ENCODE peak calls at places on chromosomes 1 and 21, in ten cellular contexts. Z, J, I, S, C, M, W, T, H and N are unnamed samples.

GRCh38 chr1:226609836-226610455 is 61.4 kb downstream of the STUM start:
- DNase-seq in Z (no peak), J (peak; percentile 52), I (no peak), S (no peak), C (no peak), M (peak; percentile 64), W (peak; percentile 38), T (no peak), H (no peak), N (no peak)

GRCh38 chr1:3650248-3651010 is 526 bp upstream of the WRAP73 start:
- DNase-seq in Z (no peak), J (no peak), I (no peak), S (no peak), C (no peak), M (no peak), W (no peak), T (no peak), H (no peak), N (no peak)

GRCh38 chr1:66231162-66232077 is 302.5 kb upstream of the SGIP1 start:
- DNase-seq in Z (no peak), J (no peak), I (no peak), S (no peak), C (no peak), M (no peak), W (no peak), T (peak; percentile 25), H (no peak), N (no peak)

GRCh38 chr1:9289724-9290493 is 2.8 kb upstream of the SPSB1 start:
- DNase-seq in Z (no peak), J (peak; percentile 73), I (peak; percentile 58), S (no peak), C (peak; percentile 94), M (peak; percentile 87), W (peak; percentile 52), T (peak; percentile 85), H (no peak), N (no peak)

GRCh38 chr1:94970783-94971182 is 43.9 kb upstream of the CNN3 start:
- DNase-seq in Z (no peak), J (no peak), I (no peak), S (no peak), C (no peak), M (no peak), W (no peak), T (no peak), H (no peak), N (no peak)

GRCh38 chr1:218565333-218565732 is 220.2 kb downstream of the TGFB2 start:
- DNase-seq in Z (no peak), J (no peak), I (no peak), S (no peak), C (no peak), M (no peak), W (no peak), T (no peak), H (no peak), N (no peak)

GRCh38 chr1:156151093-156151688 is 2.2 kb upstream of the SEMA4A start:
- DNase-seq in Z (no peak), J (no peak), I (no peak), S (no peak), C (no peak), M (no peak), W (no peak), T (no peak), H (no peak), N (no peak)

GRCh38 chr1:207991331-207991914 is 80.5 kb upstream of the CD34 start:
- DNase-seq in Z (no peak), J (no peak), I (no peak), S (no peak), C (no peak), M (no peak), W (no peak), T (no peak), H (no peak), N (no peak)

GRCh38 chr1:152917794-152918193 is 9.4 kb downstream of the IVL start:
- DNase-seq in Z (no peak), J (peak; percentile 33), I (no peak), S (no peak), C (no peak), M (no peak), W (no peak), T (no peak), H (no peak), N (no peak)

GRCh38 chr1:235783148-235783776 is 83.4 kb downstream of the LYST start:
- DNase-seq in Z (no peak), J (peak; percentile 41), I (no peak), S (peak; percentile 5), C (no peak), M (no peak), W (no peak), T (peak; percentile 27), H (no peak), N (no peak)

GRCh38 chr1:108767115-108767514 is 20.6 kb downstream of the STXBP3 start:
- DNase-seq in Z (no peak), J (no peak), I (no peak), S (no peak), C (no peak), M (no peak), W (no peak), T (no peak), H (no peak), N (no peak)

GRCh38 chr1:204408074-204408507 is 3.5 kb downstream of the PPP1R15B start:
- DNase-seq in Z (peak; percentile 81), J (peak; percentile 43), I (no peak), S (no peak), C (peak; percentile 93), M (peak; percentile 79), W (peak; percentile 76), T (no peak), H (peak; percentile 75), N (peak; percentile 92)

GRCh38 chr21:42664614-42665013 is 11.2 kb downstream of the PDE9A start:
- DNase-seq in Z (no peak), J (no peak), I (no peak), S (no peak), C (no peak), M (no peak), W (no peak), T (no peak), H (no peak), N (no peak)

DNA sequence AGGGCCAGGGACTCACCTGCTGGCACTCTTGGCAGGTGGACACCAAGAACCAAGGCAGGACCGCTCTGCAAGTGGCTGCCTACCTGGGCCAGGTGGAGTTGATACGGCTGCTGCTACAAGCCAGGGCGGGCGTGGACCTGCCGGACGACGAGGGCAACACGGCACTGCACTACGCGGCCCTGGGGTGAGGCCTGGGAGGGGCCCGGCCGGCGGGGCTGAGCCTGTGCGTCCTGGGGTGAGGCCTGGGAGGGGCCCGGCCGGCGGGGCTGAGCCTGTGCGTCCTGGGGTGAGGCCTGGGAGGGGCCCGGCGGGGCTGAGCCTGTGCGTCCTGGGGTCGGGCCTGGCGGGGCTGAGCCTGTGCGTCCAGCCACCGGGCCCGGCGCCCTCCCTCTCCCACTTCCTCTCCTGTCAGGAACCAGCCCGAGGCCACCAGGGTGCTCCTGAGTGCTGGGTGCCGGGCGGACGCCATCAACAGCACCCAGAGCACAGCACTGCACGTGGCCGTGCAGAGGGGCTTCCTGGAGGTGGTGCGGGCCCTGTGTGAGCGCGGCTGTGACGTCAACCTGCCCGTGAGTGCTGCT is 4.6 kb upstream of the MMP23B start:
- DNase-seq in Z (no peak), J (no peak), I (no peak), S (no peak), C (no peak), M (no peak), W (no peak), T (no peak), H (no peak), N (no peak)
- H3K4me3 ChIP-seq in Z (no peak overlapping the region), J (no peak overlapping the region), I (no peak overlapping the region), S (no peak overlapping the region), C (no peak overlapping the region), M (no peak overlapping the region), W (no peak overlapping the region), T (no peak overlapping the region), H (no peak overlapping the region), N (no peak overlapping the region)

DNA sequence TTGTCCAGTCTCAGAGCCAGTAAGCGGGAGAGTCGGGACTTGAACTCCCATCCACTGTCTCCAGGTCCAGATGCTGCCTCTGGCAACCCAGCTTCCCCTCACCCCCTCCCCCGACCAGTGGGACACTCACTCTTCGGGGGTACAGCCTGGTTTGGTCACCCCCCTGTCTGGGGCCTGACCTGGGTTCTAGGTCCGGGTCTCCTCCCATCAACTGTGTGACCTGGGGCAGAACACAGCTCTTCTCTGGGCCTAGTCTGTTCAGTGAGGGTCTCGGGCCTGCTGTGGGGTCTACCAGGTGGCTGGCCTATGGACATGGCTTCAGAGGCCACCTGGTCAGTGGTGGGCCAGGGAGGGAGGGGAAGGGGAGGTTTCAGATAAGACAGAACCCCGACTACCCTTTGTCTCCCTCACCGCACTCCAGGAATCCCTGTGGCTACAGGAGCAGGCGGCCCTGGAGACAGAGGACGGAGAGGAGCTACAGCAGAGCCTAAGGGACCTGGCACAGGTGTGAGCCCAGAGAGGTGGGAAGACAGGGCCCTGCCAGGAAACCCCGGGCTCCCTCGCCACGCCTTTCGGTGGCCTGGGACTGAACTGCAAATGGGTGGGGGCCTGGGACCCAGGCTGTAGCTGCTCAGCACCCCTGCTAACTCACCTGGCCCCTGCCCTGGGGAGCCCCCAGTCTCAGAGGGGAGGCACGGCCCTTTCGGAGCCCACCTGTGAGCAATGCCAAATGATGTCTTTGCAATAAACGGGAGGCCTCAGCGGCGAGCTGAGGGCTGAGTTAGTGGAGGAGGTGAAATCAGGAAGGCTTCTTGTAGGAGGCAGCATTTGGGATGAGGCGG is 4.1 kb upstream of the NBPF3 start:
- DNase-seq in Z (no peak), J (no peak), I (no peak), S (no peak), C (no peak), M (no peak), W (no peak), T (no peak), H (no peak), N (no peak)
- H3K4me3 ChIP-seq in Z (peak overlapping the region; percentile 44), J (no peak overlapping the region), I (no peak overlapping the region), S (no peak overlapping the region), C (no peak overlapping the region), M (no peak overlapping the region), W (peak overlapping the region; percentile 62), T (no peak overlapping the region), H (no peak overlapping the region), N (peak overlapping the region; percentile 40)

GRCh38 chr1:158124999-158125398 is 55.7 kb upstream of the CD1D start:
- DNase-seq in Z (peak; percentile 94), J (peak; percentile 83), I (peak; percentile 71), S (peak; percentile 57), C (peak; percentile 96), M (peak; percentile 94), W (peak; percentile 81), T (peak; percentile 83), H (peak; percentile 73), N (peak; percentile 97)
- H3K4me3 ChIP-seq in Z (no peak overlapping the region), J (no peak overlapping the region), I (no peak overlapping the region), S (no peak overlapping the region), C (no peak overlapping the region), M (no peak overlapping the region), W (peak overlapping the region; percentile 9), T (no peak overlapping the region), H (no peak overlapping the region), N (no peak overlapping the region)

GRCh38 chr1:68704800-68705443 is 208.0 kb upstream of the DEPDC1 start:
- DNase-seq in Z (no peak), J (no peak), I (no peak), S (no peak), C (no peak), M (no peak), W (no peak), T (no peak), H (no peak), N (no peak)

GRCh38 chr1:68703921-68704354 is 207.1 kb upstream of the DEPDC1 start:
- DNase-seq in Z (no peak), J (no peak), I (no peak), S (no peak), C (no peak), M (no peak), W (no peak), T (no peak), H (no peak), N (no peak)

GRCh38 chr1:68706639-68707317 is 209.9 kb upstream of the DEPDC1 start:
- DNase-seq in Z (no peak), J (no peak), I (no peak), S (no peak), C (no peak), M (no peak), W (no peak), T (no peak), H (no peak), N (no peak)
- H3K4me3 ChIP-seq in Z (no peak overlapping the region), J (no peak overlapping the region), I (no peak overlapping the region), S (no peak overlapping the region), C (no peak overlapping the region), M (no peak overlapping the region), W (no peak overlapping the region), T (no peak overlapping the region), H (no peak overlapping the region), N (no peak overlapping the region)